ENCODE peak calls at places on chromosomes 7 and 10, in six cellular contexts. T is kidney glomerular epithelial cell, V is ELR, H is GDM1, O is tibial nerve, F is WTC11. S is an unnamed sample.

GRCh38 chr7:98805956-98806838 is 63.6 kb downstream of the TMEM130 start:
- DNase-seq in T (no peak), V (no peak), H (no peak), O (no peak), F (no peak), S (no peak)

GRCh38 chr7:26492816-26493215 is 201.2 kb downstream of the SNX10 start:
- DNase-seq in T (no peak), V (no peak), H (no peak), O (no peak), F (no peak), S (no peak)

GRCh38 chr7:43658718-43659548 is 70.4 kb downstream of the COA1 start:
- DNase-seq in T (peak), V (peak), H (no peak), O (no peak), F (no peak), S (no peak)

GRCh38 chr7:31058122-31058521 is 6.0 kb downstream of the ADCYAP1R1 start:
- DNase-seq in T (no peak), V (peak), H (no peak), O (no peak), F (no peak), S (no peak)

GRCh38 chr7:27150568-27151340 is 1.6 kb downstream of the HOXA3 start:
- DNase-seq in T (no peak), V (peak), H (peak), O (no peak), F (peak), S (peak)

GRCh38 chr10:5685764-5686240 is 1.2 kb downstream of the TASOR2 start:
- DNase-seq in T (no peak), V (peak), H (no peak), O (no peak), F (no peak), S (no peak)

GRCh38 chr7:13532028-13532753 is 457.3 kb downstream of the ETV1 start:
- DNase-seq in T (no peak), V (peak), H (no peak), O (no peak), F (no peak), S (no peak)

GRCh38 chr7:28939844-28940243 is 18.3 kb downstream of the TRIL start:
- DNase-seq in T (no peak), V (no peak), H (no peak), O (no peak), F (no peak), S (no peak)

GRCh38 chr7:90708841-90709317 is 112.8 kb downstream of the CDK14 start:
- DNase-seq in T (no peak), V (peak), H (peak), O (no peak), F (peak), S (peak)

GRCh38 chr10:129459762-129460539 is 7.1 kb upstream of the MGMT start:
- DNase-seq in T (no peak), V (no peak), H (no peak), O (no peak), F (no peak), S (no peak)

GRCh38 chr7:18890134-18890533 is 227.3 kb downstream of the TWIST1 start:
- DNase-seq in T (no peak), V (peak), H (no peak), O (no peak), F (no peak), S (no peak)

GRCh38 chr7:458511-459245 is 61.0 kb downstream of the PDGFA start:
- DNase-seq in T (no peak), V (no peak), H (no peak), O (no peak), F (peak), S (no peak)

GRCh38 chr7:128444242-128444641 is 11.4 kb upstream of the HILPDA start:
- DNase-seq in T (no peak), V (no peak), H (no peak), O (no peak), F (no peak), S (no peak)

S was measured in iPS-NIHi11.